ENCODE peak calls at places on chromosomes 5 and 9, in seven cellular contexts. N is H1, I is GM12878, Z is K562, X is HepG2, W is SK-N-SH, T is GM12892. O is an unnamed sample.

GRCh38 chr9:21936161-21936560 is 58.0 kb downstream of the CDKN2A start:
- DNase-seq in N (no peak), I (no peak), Z (no peak), X (no peak), W (no peak), T (no peak), O (no peak)

GRCh38 chr9:3191715-3192114 is 334.1 kb downstream of the RFX3 start:
- DNase-seq in N (no peak), I (no peak), Z (no peak), X (no peak), W (no peak), T (no peak), O (no peak)

GRCh38 chr5:1851290-1851934 is 31.3 kb downstream of the IRX4 start:
- DNase-seq in N (peak), I (no peak), Z (no peak), X (no peak), W (no peak), T (no peak), O (no peak)

GRCh38 chr5:21654-22233 is 70.2 kb upstream of the PLEKHG4B start:
- DNase-seq in N (no peak), I (no peak), Z (no peak), X (no peak), W (peak), T (no peak), O (no peak)

GRCh38 chr5:168313596-168314204 is 22.3 kb downstream of the WWC1 start:
- DNase-seq in N (no peak), I (no peak), Z (no peak), X (no peak), W (no peak), T (no peak), O (no peak)

GRCh38 chr9:69379250-69379982 is 54.4 kb downstream of the ENTREP1 start:
- DNase-seq in N (no peak), I (no peak), Z (no peak), X (no peak), W (no peak), T (no peak), O (no peak)

GRCh38 chr5:127186657-127187056 is 103.9 kb upstream of the MEGF10 start:
- DNase-seq in N (no peak), I (no peak), Z (no peak), X (no peak), W (no peak), T (no peak), O (no peak)

GRCh38 chr5:111697215-111697614 is 59.8 kb downstream of the NREP start:
- DNase-seq in N (no peak), I (no peak), Z (no peak), X (no peak), W (no peak), T (no peak), O (no peak)

GRCh38 chr9:135579889-135580660 is 18.5 kb downstream of the PAEP start:
- DNase-seq in N (no peak), I (no peak), Z (no peak), X (no peak), W (no peak), T (no peak), O (no peak)

GRCh38 chr5:177325868-177326381 is 14.2 kb upstream of the MXD3 start:
- DNase-seq in N (no peak), I (no peak), Z (no peak), X (peak), W (no peak), T (no peak), O (no peak)

GRCh38 chr5:180491496-180491895 is 2.7 kb upstream of the CNOT6 start:
- DNase-seq in N (no peak), I (no peak), Z (no peak), X (no peak), W (no peak), T (no peak), O (no peak)

GRCh38 chr5:1762878-1763547 is 36.6 kb downstream of the MRPL36 start:
- DNase-seq in N (no peak), I (no peak), Z (no peak), X (no peak), W (no peak), T (no peak), O (no peak)

GRCh38 chr9:116100711-116101111 is 52.9 kb upstream of the PAPPA start:
- DNase-seq in N (no peak), I (no peak), Z (no peak), X (no peak), W (no peak), T (no peak), O (no peak)

GRCh38 chr9:28598396-28598795 is 1025.1 kb upstream of the C9orf72 start:
- DNase-seq in N (no peak), I (no peak), Z (no peak), X (no peak), W (peak), T (no peak), O (no peak)

GRCh38 chr9:78606011-78606410 is 309.1 kb downstream of the PSAT1 start:
- DNase-seq in N (no peak), I (no peak), Z (no peak), X (no peak), W (no peak), T (no peak), O (no peak)

GRCh38 chr9:13548556-13548955 is 269.1 kb upstream of the MPDZ start:
- DNase-seq in N (no peak), I (no peak), Z (no peak), X (no peak), W (no peak), T (no peak), O (no peak)

GRCh38 chr5:30849801-30850370 is 343.6 kb upstream of the CDH6 start:
- DNase-seq in N (no peak), I (no peak), Z (no peak), X (peak), W (no peak), T (no peak), O (no peak)

GRCh38 chr9:133492061-133493021 is 13.4 kb upstream of the SLC2A6 start:
- DNase-seq in N (no peak), I (no peak), Z (no peak), X (no peak), W (peak), T (no peak), O (no peak)

GRCh38 chr5:112142769-112143270 is 276.3 kb downstream of the EPB41L4A start:
- DNase-seq in N (no peak), I (peak), Z (no peak), X (no peak), W (no peak), T (no peak), O (no peak)

GRCh38 chr5:160929343-160929742 is 77.3 kb upstream of the ATP10B start:
- DNase-seq in N (no peak), I (no peak), Z (no peak), X (no peak), W (no peak), T (no peak), O (no peak)

GRCh38 chr5:97266576-97266975 is 83.5 kb upstream of the RIOK2 start:
- DNase-seq in N (no peak), I (no peak), Z (no peak), X (no peak), W (no peak), T (no peak), O (no peak)

DNA sequence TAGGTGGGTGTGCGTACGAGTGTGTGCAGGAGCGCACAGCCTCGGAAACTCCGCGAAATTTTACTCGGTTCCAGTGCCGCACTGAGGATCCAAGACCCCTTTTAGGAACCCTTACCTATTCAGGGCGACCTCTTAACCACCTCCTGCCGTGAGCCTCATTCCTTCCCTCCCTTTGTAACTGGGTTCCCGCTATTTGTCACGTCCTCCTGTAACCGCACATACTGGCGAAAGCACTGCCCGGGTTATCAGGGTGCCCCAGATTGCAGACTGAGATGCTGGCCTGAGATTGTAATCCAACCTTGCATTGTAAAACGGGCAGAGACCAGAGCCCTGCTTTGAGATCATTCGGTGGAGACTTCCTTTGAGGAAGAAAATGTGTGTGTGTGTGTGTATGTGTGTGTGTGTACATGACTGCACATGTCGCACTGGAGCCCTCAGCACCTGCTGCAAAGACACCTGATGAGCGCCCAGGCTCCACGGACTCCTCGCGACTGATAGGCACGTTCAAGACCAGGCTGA is 86.7 kb upstream of the TNFAIP8 start:
- DNase-seq in N (no peak), I (no peak), Z (peak), X (peak), W (peak), T (no peak), O (no peak)
- TF ChIP-seq TAF1 in N (no peak), I (no peak), Z (no peak), X (no peak), W (no peak), T (no peak), O (peak)

GRCh38 chr5:35939639-35940038 is 1.2 kb upstream of the CAPSL start:
- DNase-seq in N (no peak), I (no peak), Z (no peak), X (no peak), W (no peak), T (no peak), O (no peak)

GRCh38 chr5:35938518-35939227 is at the start of gene CAPSL:
- DNase-seq in N (peak), I (no peak), Z (no peak), X (no peak), W (peak), T (no peak), O (no peak)
- TF ChIP-seq POLR2AphosphoS5 in N (no peak), I (no peak), Z (no peak), X (no peak), W (no peak), T (no peak), O (no peak)

GRCh38 chr5:144336191-144336590 is 165.5 kb downstream of the KCTD16 start:
- DNase-seq in N (no peak), I (no peak), Z (no peak), X (no peak), W (no peak), T (no peak), O (no peak)
- TF ChIP-seq TAF1 in N (no peak), I (no peak), Z (no peak), X (no peak), W (no peak), T (no peak), O (no peak)

GRCh38 chr5:138440226-138441073 is 1.6 kb downstream of the REEP2 start:
- DNase-seq in N (no peak), I (no peak), Z (no peak), X (no peak), W (peak), T (no peak), O (no peak)

GRCh38 chr5:138435943-138436342 is 2.9 kb upstream of the REEP2 start:
- DNase-seq in N (no peak), I (no peak), Z (no peak), X (no peak), W (no peak), T (no peak), O (no peak)

GRCh38 chr5:138439537-138440225 is 824 bp downstream of the REEP2 start:
- DNase-seq in N (peak), I (no peak), Z (peak), X (no peak), W (peak), T (peak), O (no peak)

GRCh38 chr5:138438724-138439536 is at the start of gene REEP2:
- DNase-seq in N (peak), I (no peak), Z (peak), X (no peak), W (peak), T (peak), O (peak)

DNA sequence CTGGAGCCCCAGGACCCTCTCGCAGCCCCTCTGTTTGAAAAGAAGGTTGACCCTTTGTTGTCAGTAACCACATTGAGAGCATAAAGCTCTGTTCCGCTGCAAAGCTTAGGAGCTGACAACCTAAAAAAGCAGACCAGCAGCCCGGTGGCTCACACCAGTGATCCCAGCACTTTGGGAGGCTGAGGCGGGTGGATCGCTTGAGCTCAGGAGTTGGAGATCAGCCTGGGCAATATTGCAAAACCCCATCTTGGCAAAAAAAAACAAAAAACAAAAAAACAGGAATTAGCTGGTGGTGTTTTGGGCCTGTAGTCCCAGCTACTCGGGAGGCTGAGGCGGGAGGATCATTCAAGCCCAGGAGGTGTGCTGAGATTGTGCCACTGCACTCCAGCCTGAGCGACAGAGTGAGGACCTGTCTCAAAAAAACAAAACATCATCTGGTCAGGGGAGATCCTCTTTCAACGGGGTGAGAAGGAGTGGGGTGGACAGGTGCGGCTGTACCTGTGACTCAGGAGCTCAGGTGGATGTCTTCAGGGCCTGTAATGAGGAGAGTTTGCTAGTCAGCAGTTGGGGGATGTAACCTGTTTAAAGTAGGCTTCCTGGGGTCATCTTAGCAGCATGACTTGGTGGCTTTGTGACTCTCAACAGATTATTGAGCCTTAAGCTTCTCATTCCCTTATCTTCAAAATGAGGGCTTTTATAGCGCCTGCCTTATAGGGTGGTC is 694 bp upstream of the REEP2 start:
- DNase-seq in N (no peak), I (no peak), Z (no peak), X (no peak), W (no peak), T (no peak), O (no peak)
- TF ChIP-seq POLR2AphosphoS5 in N (no peak), I (no peak), Z (no peak), X (no peak), W (no peak), T (peak), O (no peak)

DNA sequence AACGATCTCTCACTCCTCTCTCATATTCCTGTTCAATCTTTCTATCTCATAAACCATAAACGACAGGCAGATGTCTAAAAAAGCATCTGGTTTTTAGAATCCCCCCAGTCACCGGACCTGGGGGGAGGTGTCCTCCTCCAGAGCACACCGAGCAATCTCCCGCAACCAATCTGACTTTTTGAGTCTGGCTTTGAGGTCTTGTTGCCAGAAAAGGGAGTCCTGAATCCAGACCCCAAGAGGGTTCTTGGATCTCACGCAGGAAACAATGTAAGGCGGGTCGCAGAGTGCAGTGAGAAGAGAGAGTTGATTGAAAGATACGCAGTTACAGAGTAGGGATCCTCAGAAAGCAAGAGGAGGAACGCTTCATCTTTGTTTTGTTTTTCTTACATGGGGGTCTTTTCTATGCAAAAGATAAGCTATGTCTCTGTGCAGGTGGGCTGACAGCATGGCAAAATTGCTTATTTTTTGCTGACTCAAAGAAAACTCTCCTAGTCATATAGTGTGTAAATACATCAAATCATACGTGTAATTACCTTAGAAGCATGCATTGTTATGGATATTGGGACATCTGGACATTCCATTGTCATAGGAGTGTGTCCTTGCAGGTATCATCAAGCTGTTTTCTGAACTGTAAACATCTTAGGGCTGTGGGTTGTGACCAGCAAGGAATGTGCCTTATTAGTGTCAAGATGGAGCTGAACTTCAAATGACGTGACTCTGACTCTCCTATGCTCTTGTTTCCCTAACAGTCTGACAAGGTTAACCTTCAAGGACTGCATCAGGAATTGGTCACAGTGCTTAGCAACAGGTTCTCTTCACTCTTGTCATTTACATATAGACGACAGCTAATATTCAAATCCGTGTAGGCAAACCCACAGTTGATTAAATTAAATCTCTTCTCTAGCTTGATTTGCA is 159.3 kb upstream of the DAPK1 start:
- DNase-seq in N (no peak), I (no peak), Z (no peak), X (no peak), W (peak), T (no peak), O (no peak)
- TF ChIP-seq TAF1 in N (no peak), I (no peak), Z (no peak), X (no peak), W (no peak), T (no peak), O (no peak)

DNA sequence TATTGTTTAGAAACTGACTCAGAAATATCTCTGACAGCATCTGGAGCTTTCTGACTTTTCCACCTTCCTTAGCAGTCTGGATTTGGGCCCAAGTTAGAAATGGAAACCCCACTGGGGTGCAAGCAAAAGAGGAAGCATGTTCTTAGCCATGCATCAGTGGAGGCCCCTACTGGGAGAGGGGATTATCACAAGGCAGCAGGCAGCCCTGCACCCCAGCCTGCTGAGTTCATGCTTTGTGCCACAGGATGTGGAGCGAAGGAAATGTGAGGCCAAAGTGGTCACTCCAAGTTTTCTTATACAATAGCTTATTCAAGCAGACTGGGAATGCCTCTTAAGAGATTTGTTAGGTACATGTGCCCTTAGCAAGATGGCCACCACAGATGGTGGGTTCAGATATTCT is 146.4 kb upstream of the TLX3 start:
- DNase-seq in N (peak), I (no peak), Z (peak), X (no peak), W (peak), T (no peak), O (no peak)
- TF ChIP-seq POLR2AphosphoS5 in N (no peak), I (no peak), Z (no peak), X (no peak), W (no peak), T (no peak), O (no peak)

DNA sequence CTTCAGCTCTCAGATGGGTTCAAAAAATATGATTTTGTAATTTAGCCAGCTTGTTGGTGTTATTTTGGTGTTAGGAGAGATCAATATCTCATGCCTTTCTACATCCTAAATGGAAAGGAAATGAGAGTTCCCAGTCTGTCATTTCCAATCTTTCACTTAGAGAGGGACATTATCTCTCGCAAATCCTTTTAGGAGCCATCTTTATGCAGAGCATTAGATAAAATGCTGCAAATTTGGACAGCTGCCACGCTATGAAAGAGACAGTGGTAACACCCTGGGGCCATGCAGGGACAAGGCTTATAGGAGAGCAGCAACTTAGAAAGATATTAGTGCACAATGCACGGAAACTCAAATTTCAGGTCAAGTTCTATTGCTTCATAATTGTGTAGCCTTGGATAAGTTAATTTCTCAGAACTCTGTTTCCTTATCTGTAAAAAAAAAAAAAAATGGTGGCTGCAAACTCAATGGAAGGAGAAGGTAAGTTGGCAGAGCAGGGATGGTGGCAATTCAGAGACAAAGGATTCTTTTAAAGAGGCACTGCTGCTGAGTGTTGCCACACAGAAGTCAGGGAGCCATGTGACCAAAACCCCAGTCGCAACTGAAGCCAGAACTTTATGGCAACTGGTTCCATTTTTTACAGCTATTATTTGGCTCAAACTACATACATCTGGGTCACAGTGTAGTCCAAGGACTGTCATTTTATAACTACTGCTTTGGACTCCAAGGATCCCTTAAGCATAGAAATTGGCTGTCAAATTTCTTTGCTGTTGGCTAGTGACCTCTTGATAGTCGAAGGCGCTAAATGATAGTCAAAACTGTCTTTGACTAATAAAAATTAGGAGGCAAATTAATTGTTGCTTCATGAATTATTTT is 210.2 kb downstream of the FRMD3 start:
- DNase-seq in N (no peak), I (no peak), Z (no peak), X (no peak), W (peak), T (no peak), O (no peak)
- TF ChIP-seq TAF1 in N (no peak), I (no peak), Z (no peak), X (no peak), W (no peak), T (no peak), O (no peak)

GRCh38 chr5:143142596-143143435 is 260.7 kb downstream of the NR3C1 start:
- DNase-seq in N (no peak), I (no peak), Z (no peak), X (no peak), W (no peak), T (no peak), O (no peak)
- TF ChIP-seq POLR2AphosphoS5 in N (no peak), I (no peak), Z (no peak), X (no peak), W (no peak), T (no peak), O (no peak)

O was measured in GM12891.